ENCODE peak calls at places on chromosomes 6 and 20, in five cellular contexts. One of them, this sample, is unnamed.

GRCh38 chr6:3426091-3426780 is 30.6 kb downstream of the SLC22A23 start:
- DNase-seq in DND-41: no peak
- DNase-seq in cardiac muscle cell: no peak
- DNase-seq in body of pancreas: no peak
- DNase-seq in naive thymus-derived CD4-positive, alpha-beta T cell: no peak
- DNase-seq in this sample: no peak

GRCh38 chr20:4230185-4230584 is 214.8 kb upstream of the RNF24 start:
- DNase-seq in DND-41: no peak
- DNase-seq in cardiac muscle cell: no peak
- DNase-seq in body of pancreas: no peak
- DNase-seq in naive thymus-derived CD4-positive, alpha-beta T cell: no peak
- DNase-seq in this sample: no peak

GRCh38 chr6:44329858-44330257 is 12.6 kb upstream of the SPATS1 start:
- DNase-seq in DND-41: no peak
- DNase-seq in cardiac muscle cell: no peak
- DNase-seq in body of pancreas: no peak
- DNase-seq in naive thymus-derived CD4-positive, alpha-beta T cell: no peak
- DNase-seq in this sample: no peak

GRCh38 chr6:21244897-21245470 is 348.6 kb upstream of the SOX4 start:
- DNase-seq in DND-41: no peak
- DNase-seq in cardiac muscle cell: no peak
- DNase-seq in body of pancreas: no peak
- DNase-seq in naive thymus-derived CD4-positive, alpha-beta T cell: no peak
- DNase-seq in this sample: no peak

GRCh38 chr20:16286601-16287000 is 286.6 kb downstream of the KIF16B start:
- DNase-seq in DND-41: no peak
- DNase-seq in cardiac muscle cell: no peak
- DNase-seq in body of pancreas: no peak
- DNase-seq in naive thymus-derived CD4-positive, alpha-beta T cell: no peak
- DNase-seq in this sample: no peak

GRCh38 chr6:153816306-153816845 is 222.7 kb upstream of the OPRM1 start:
- DNase-seq in DND-41: no peak
- DNase-seq in cardiac muscle cell: no peak
- DNase-seq in body of pancreas: peak; percentile 79
- DNase-seq in naive thymus-derived CD4-positive, alpha-beta T cell: no peak
- DNase-seq in this sample: no peak

GRCh38 chr20:51378171-51378928 is 164.2 kb downstream of the NFATC2 start:
- DNase-seq in DND-41: no peak
- DNase-seq in cardiac muscle cell: no peak
- DNase-seq in body of pancreas: no peak
- DNase-seq in naive thymus-derived CD4-positive, alpha-beta T cell: no peak
- DNase-seq in this sample: no peak

GRCh38 chr6:37131104-37131959 is 38.6 kb upstream of the PIM1 start:
- DNase-seq in DND-41: no peak
- DNase-seq in cardiac muscle cell: no peak
- DNase-seq in body of pancreas: no peak
- DNase-seq in naive thymus-derived CD4-positive, alpha-beta T cell: no peak
- DNase-seq in this sample: no peak

GRCh38 chr20:3788685-3789155 is 2.2 kb upstream of the CENPB start:
- DNase-seq in DND-41: no peak
- DNase-seq in cardiac muscle cell: no peak
- DNase-seq in body of pancreas: no peak
- DNase-seq in naive thymus-derived CD4-positive, alpha-beta T cell: no peak
- DNase-seq in this sample: no peak

GRCh38 chr6:121951918-121952379 is 447.5 kb upstream of the HSF2 start:
- DNase-seq in DND-41: no peak
- DNase-seq in cardiac muscle cell: peak; percentile 40
- DNase-seq in body of pancreas: peak; percentile 9
- DNase-seq in naive thymus-derived CD4-positive, alpha-beta T cell: no peak
- DNase-seq in this sample: no peak

GRCh38 chr20:61901421-61902212 is 164.1 kb downstream of the TAF4 start:
- DNase-seq in DND-41: no peak
- DNase-seq in cardiac muscle cell: no peak
- DNase-seq in body of pancreas: no peak
- DNase-seq in naive thymus-derived CD4-positive, alpha-beta T cell: no peak
- DNase-seq in this sample: peak; percentile 32

GRCh38 chr20:51800769-51801219 is 1.5 kb downstream of the SALL4 start:
- DNase-seq in DND-41: no peak
- DNase-seq in cardiac muscle cell: peak; percentile 28
- DNase-seq in body of pancreas: peak; percentile 20
- DNase-seq in naive thymus-derived CD4-positive, alpha-beta T cell: no peak
- DNase-seq in this sample: no peak

GRCh38 chr6:74091133-74091793 is 395.3 kb downstream of the CD109 start:
- DNase-seq in DND-41: no peak
- DNase-seq in cardiac muscle cell: peak; percentile 66
- DNase-seq in body of pancreas: no peak
- DNase-seq in naive thymus-derived CD4-positive, alpha-beta T cell: peak; percentile 14
- DNase-seq in this sample: no peak

GRCh38 chr6:155237613-155238012 is 26.2 kb upstream of the CLDN20 start:
- DNase-seq in DND-41: no peak
- DNase-seq in cardiac muscle cell: no peak
- DNase-seq in body of pancreas: no peak
- DNase-seq in naive thymus-derived CD4-positive, alpha-beta T cell: no peak
- DNase-seq in this sample: no peak

GRCh38 chr6:132937466-132937906 is 123.1 kb downstream of the RPS12 start:
- DNase-seq in DND-41: peak; percentile 21
- DNase-seq in cardiac muscle cell: peak; percentile 57
- DNase-seq in body of pancreas: peak; percentile 81
- DNase-seq in naive thymus-derived CD4-positive, alpha-beta T cell: no peak
- DNase-seq in this sample: no peak

GRCh38 chr6:170058878-170059485 is 231.9 kb downstream of the DLL1 start:
- DNase-seq in DND-41: no peak
- DNase-seq in cardiac muscle cell: no peak
- DNase-seq in body of pancreas: no peak
- DNase-seq in naive thymus-derived CD4-positive, alpha-beta T cell: no peak
- DNase-seq in this sample: no peak

GRCh38 chr6:129641344-129641743 is 68.6 kb downstream of the ARHGAP18 start:
- DNase-seq in DND-41: no peak
- DNase-seq in cardiac muscle cell: peak; percentile 74
- DNase-seq in body of pancreas: no peak
- DNase-seq in naive thymus-derived CD4-positive, alpha-beta T cell: no peak
- DNase-seq in this sample: no peak

GRCh38 chr6:158377866-158378265 is 65.6 kb downstream of the TULP4 start:
- DNase-seq in DND-41: no peak
- DNase-seq in cardiac muscle cell: no peak
- DNase-seq in body of pancreas: no peak
- DNase-seq in naive thymus-derived CD4-positive, alpha-beta T cell: no peak
- DNase-seq in this sample: no peak

GRCh38 chr6:169215201-169215661 is 38.4 kb downstream of the THBS2 start:
- DNase-seq in DND-41: no peak
- DNase-seq in cardiac muscle cell: peak; percentile 53
- DNase-seq in body of pancreas: no peak
- DNase-seq in naive thymus-derived CD4-positive, alpha-beta T cell: no peak
- DNase-seq in this sample: no peak

GRCh38 chr6:79750806-79751205 is 119.7 kb downstream of the SH3BGRL2 start:
- DNase-seq in DND-41: no peak
- DNase-seq in cardiac muscle cell: no peak
- DNase-seq in body of pancreas: no peak
- DNase-seq in naive thymus-derived CD4-positive, alpha-beta T cell: no peak
- DNase-seq in this sample: no peak

GRCh38 chr20:43936371-43936770 is 21.7 kb downstream of the TOX2 start:
- DNase-seq in DND-41: no peak
- DNase-seq in cardiac muscle cell: peak; percentile 56
- DNase-seq in body of pancreas: no peak
- DNase-seq in naive thymus-derived CD4-positive, alpha-beta T cell: no peak
- DNase-seq in this sample: no peak

GRCh38 chr6:72798196-72798595 is 176.3 kb downstream of the KCNQ5 start:
- DNase-seq in DND-41: no peak
- DNase-seq in cardiac muscle cell: peak; percentile 24
- DNase-seq in body of pancreas: no peak
- DNase-seq in naive thymus-derived CD4-positive, alpha-beta T cell: no peak
- DNase-seq in this sample: no peak

GRCh38 chr6:32177788-32178546 is at the start of gene RNF5:
- DNase-seq in DND-41: peak; percentile 98
- DNase-seq in cardiac muscle cell: peak; percentile 100
- DNase-seq in body of pancreas: peak; percentile 99
- DNase-seq in naive thymus-derived CD4-positive, alpha-beta T cell: peak; percentile 99
- DNase-seq in this sample: peak; percentile 92

GRCh38 chr20:50438986-50439407 is 71.2 kb upstream of the PTPN1 start:
- DNase-seq in DND-41: no peak
- DNase-seq in cardiac muscle cell: no peak
- DNase-seq in body of pancreas: no peak
- DNase-seq in naive thymus-derived CD4-positive, alpha-beta T cell: no peak
- DNase-seq in this sample: no peak

GRCh38 chr6:35041086-35041855 is 99.9 kb downstream of the TCP11 start:
- DNase-seq in DND-41: no peak
- DNase-seq in cardiac muscle cell: no peak
- DNase-seq in body of pancreas: no peak
- DNase-seq in naive thymus-derived CD4-positive, alpha-beta T cell: no peak
- DNase-seq in this sample: no peak

GRCh38 chr6:156953125-156953477 is 175.9 kb downstream of the ARID1B start:
- DNase-seq in DND-41: no peak
- DNase-seq in cardiac muscle cell: peak; percentile 45
- DNase-seq in body of pancreas: no peak
- DNase-seq in naive thymus-derived CD4-positive, alpha-beta T cell: no peak
- DNase-seq in this sample: no peak

GRCh38 chr6:147222160-147222838 is 18.1 kb downstream of the STXBP5 start:
- DNase-seq in DND-41: no peak
- DNase-seq in cardiac muscle cell: peak; percentile 44
- DNase-seq in body of pancreas: no peak
- DNase-seq in naive thymus-derived CD4-positive, alpha-beta T cell: peak; percentile 45
- DNase-seq in this sample: no peak

GRCh38 chr6:169971951-169972651 is 220.7 kb downstream of the ERMARD start:
- DNase-seq in DND-41: no peak
- DNase-seq in cardiac muscle cell: no peak
- DNase-seq in body of pancreas: no peak
- DNase-seq in naive thymus-derived CD4-positive, alpha-beta T cell: no peak
- DNase-seq in this sample: no peak

GRCh38 chr6:456887-457286 is 65.3 kb downstream of the IRF4 start:
- DNase-seq in DND-41: no peak
- DNase-seq in cardiac muscle cell: no peak
- DNase-seq in body of pancreas: no peak
- DNase-seq in naive thymus-derived CD4-positive, alpha-beta T cell: no peak
- DNase-seq in this sample: no peak

GRCh38 chr6:129863664-129864063 is 2.5 kb upstream of the TMEM244 start:
- DNase-seq in DND-41: no peak
- DNase-seq in cardiac muscle cell: no peak
- DNase-seq in body of pancreas: no peak
- DNase-seq in naive thymus-derived CD4-positive, alpha-beta T cell: no peak
- DNase-seq in this sample: no peak

GRCh38 chr20:13286600-13286999 is 65.5 kb downstream of the ISM1 start:
- DNase-seq in DND-41: no peak
- DNase-seq in cardiac muscle cell: no peak
- DNase-seq in body of pancreas: peak; percentile 42
- DNase-seq in naive thymus-derived CD4-positive, alpha-beta T cell: no peak
- DNase-seq in this sample: no peak

GRCh38 chr20:43761396-43762340 is 34.9 kb upstream of the GTSF1L start:
- DNase-seq in DND-41: no peak
- DNase-seq in cardiac muscle cell: no peak
- DNase-seq in body of pancreas: no peak
- DNase-seq in naive thymus-derived CD4-positive, alpha-beta T cell: no peak
- DNase-seq in this sample: no peak

GRCh38 chr6:106830930-106831329 is 143.6 kb downstream of the CD24 start:
- DNase-seq in DND-41: no peak
- DNase-seq in cardiac muscle cell: no peak
- DNase-seq in body of pancreas: no peak
- DNase-seq in naive thymus-derived CD4-positive, alpha-beta T cell: no peak
- DNase-seq in this sample: no peak

GRCh38 chr20:48723308-48724264 is 104.2 kb downstream of the PREX1 start:
- DNase-seq in DND-41: no peak
- DNase-seq in cardiac muscle cell: peak; percentile 54
- DNase-seq in body of pancreas: peak; percentile 66
- DNase-seq in naive thymus-derived CD4-positive, alpha-beta T cell: no peak
- DNase-seq in this sample: no peak

GRCh38 chr6:156080371-156080770 is 624.7 kb upstream of the NOX3 start:
- DNase-seq in DND-41: no peak
- DNase-seq in cardiac muscle cell: no peak
- DNase-seq in body of pancreas: no peak
- DNase-seq in naive thymus-derived CD4-positive, alpha-beta T cell: no peak
- DNase-seq in this sample: no peak

GRCh38 chr6:89951574-89952360 is 57.5 kb downstream of the GJA10 start:
- DNase-seq in DND-41: peak; percentile 48
- DNase-seq in cardiac muscle cell: peak; percentile 40
- DNase-seq in body of pancreas: no peak
- DNase-seq in naive thymus-derived CD4-positive, alpha-beta T cell: no peak
- DNase-seq in this sample: no peak

GRCh38 chr20:47359533-47360206 is 3.2 kb upstream of the ZMYND8 start:
- DNase-seq in DND-41: no peak
- DNase-seq in cardiac muscle cell: no peak
- DNase-seq in body of pancreas: peak; percentile 60
- DNase-seq in naive thymus-derived CD4-positive, alpha-beta T cell: no peak
- DNase-seq in this sample: no peak

GRCh38 chr20:1895674-1896496 is 678 bp downstream of the SIRPA start:
- DNase-seq in DND-41: no peak
- DNase-seq in cardiac muscle cell: peak; percentile 39
- DNase-seq in body of pancreas: peak; percentile 31
- DNase-seq in naive thymus-derived CD4-positive, alpha-beta T cell: no peak
- DNase-seq in this sample: no peak
- H3K27me3 ChIP-seq in DND-41: peaks cover 74% of the 10 kb centered on the region
- H3K27me3 ChIP-seq in cardiac muscle cell: no peaks in the 10 kb centered on the region
- H3K27me3 ChIP-seq in body of pancreas: no peaks in the 10 kb centered on the region
- H3K27me3 ChIP-seq in naive thymus-derived CD4-positive, alpha-beta T cell: no peaks in the 10 kb centered on the region
- H3K27me3 ChIP-seq in this sample: peaks cover 13% of the 10 kb centered on the region

GRCh38 chr6:105594821-105595220 is 191.9 kb upstream of the PREP start:
- DNase-seq in DND-41: no peak
- DNase-seq in cardiac muscle cell: no peak
- DNase-seq in body of pancreas: no peak
- DNase-seq in naive thymus-derived CD4-positive, alpha-beta T cell: no peak
- DNase-seq in this sample: no peak
- H3K27ac ChIP-seq in DND-41: no peak overlapping the region
- H3K27ac ChIP-seq in cardiac muscle cell: no peak overlapping the region
- H3K27ac ChIP-seq in body of pancreas: no peak overlapping the region
- H3K27ac ChIP-seq in naive thymus-derived CD4-positive, alpha-beta T cell: no peak overlapping the region
- H3K27ac ChIP-seq in this sample: no peak overlapping the region

DNA sequence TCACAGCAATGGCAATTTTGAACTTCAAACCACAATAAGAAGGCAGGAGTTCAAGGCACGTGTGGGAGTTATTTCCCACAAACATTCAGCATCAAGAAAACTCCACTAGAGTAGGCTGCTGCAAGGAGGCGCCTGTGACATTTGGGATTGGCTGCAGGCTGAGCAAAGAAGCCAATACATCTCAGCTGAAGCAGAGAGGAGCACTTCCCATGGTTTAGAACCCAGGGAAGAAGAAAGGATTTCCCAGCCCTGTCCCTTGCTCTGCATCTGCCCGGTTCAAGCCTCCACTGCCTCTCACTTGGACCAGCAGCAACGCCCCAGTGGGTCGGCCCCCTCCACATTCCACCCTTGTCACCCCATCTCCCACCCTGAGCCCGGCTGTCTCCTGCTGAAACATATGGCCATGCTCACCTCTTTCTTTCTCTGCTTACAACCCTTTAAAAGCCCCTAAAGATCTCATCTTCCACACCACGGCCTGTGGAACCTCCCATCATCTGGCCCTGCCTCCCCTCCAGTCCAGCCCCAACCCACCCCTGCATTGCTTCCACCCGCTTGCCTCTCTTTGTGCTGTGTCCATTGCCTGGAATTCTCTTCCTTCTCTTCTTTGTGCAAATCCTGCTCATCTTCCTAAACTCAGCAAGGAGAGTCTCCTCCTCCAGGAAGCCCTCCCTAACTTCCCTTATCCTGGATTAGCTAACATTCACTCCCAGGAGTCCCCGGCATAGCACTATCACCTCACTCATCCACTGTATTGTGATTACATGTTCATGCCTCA is 128.3 kb downstream of the ANKRD60 start:
- DNase-seq in DND-41: no peak
- DNase-seq in cardiac muscle cell: no peak
- DNase-seq in body of pancreas: no peak
- DNase-seq in naive thymus-derived CD4-positive, alpha-beta T cell: no peak
- DNase-seq in this sample: no peak
- H3K27me3 ChIP-seq in DND-41: peaks cover 6% of the 10 kb centered on the region
- H3K27me3 ChIP-seq in cardiac muscle cell: no peaks in the 10 kb centered on the region
- H3K27me3 ChIP-seq in body of pancreas: no peaks in the 10 kb centered on the region
- H3K27me3 ChIP-seq in naive thymus-derived CD4-positive, alpha-beta T cell: no peaks in the 10 kb centered on the region
- H3K27me3 ChIP-seq in this sample: no peaks in the 10 kb centered on the region

GRCh38 chr6:166553563-166554271 is 32.8 kb downstream of the RAMACL start:
- DNase-seq in DND-41: no peak
- DNase-seq in cardiac muscle cell: peak; percentile 81
- DNase-seq in body of pancreas: peak; percentile 30
- DNase-seq in naive thymus-derived CD4-positive, alpha-beta T cell: no peak
- DNase-seq in this sample: no peak
- H3K27ac ChIP-seq in DND-41: no peak overlapping the region
- H3K27ac ChIP-seq in cardiac muscle cell: no peak overlapping the region
- H3K27ac ChIP-seq in body of pancreas: no peak overlapping the region
- H3K27ac ChIP-seq in naive thymus-derived CD4-positive, alpha-beta T cell: no peak overlapping the region
- H3K27ac ChIP-seq in this sample: no peak overlapping the region